ENCODE peak calls at places on chromosomes 3 and 15, in five cellular contexts. J is MM.1S, X is neuronal stem cell, B is heart left ventricle, L is HepG2. K is an unnamed sample.

GRCh38 chr15:43826029-43826507 is 734 bp upstream of the WDR76 start:
- DNase-seq in L (no peak), B (no peak), X (no peak), J (no peak), K (no peak)

GRCh38 chr3:51395493-51396213 is 4.6 kb downstream of the RBM15B start:
- DNase-seq in L (no peak), X (no peak), B (no peak), J (no peak), K (no peak)

GRCh38 chr3:112104774-112105173 is 18.6 kb downstream of the C3orf52 start:
- DNase-seq in L (no peak), J (no peak), B (no peak), X (no peak), K (no peak)

GRCh38 chr3:31531465-31531991 is 1.2 kb upstream of the STT3B start:
- DNase-seq in L (no peak), J (peak; percentile 28), B (no peak), X (no peak), K (no peak)

GRCh38 chr3:32758375-32758753 is 59.4 kb upstream of the TRIM71 start:
- DNase-seq in J (no peak), B (no peak), X (no peak), L (no peak), K (no peak)

GRCh38 chr15:101201411-101202174 is 50.3 kb downstream of the CHSY1 start:
- DNase-seq in X (peak; percentile 63), B (peak; percentile 90), J (no peak), L (no peak), K (peak; percentile 26)

GRCh38 chr3:179956416-179956830 is 80.3 kb downstream of the PEX5L start:
- DNase-seq in B (no peak), X (no peak), L (no peak), J (peak; percentile 98), K (peak; percentile 89)

GRCh38 chr3:24264748-24265158 is 229.9 kb downstream of the THRB start:
- DNase-seq in X (no peak), J (peak; percentile 43), B (no peak), L (peak; percentile 53), K (peak; percentile 13)

GRCh38 chr15:71262599-71262998 is 147.3 kb downstream of the THSD4 start:
- DNase-seq in B (no peak), L (no peak), X (no peak), J (no peak), K (no peak)

GRCh38 chr3:193879099-193879863 is 256.7 kb upstream of the HES1 start:
- DNase-seq in X (no peak), B (no peak), L (no peak), J (no peak), K (no peak)

GRCh38 chr3:160474416-160474838 is 24.8 kb upstream of the TRIM59 start:
- DNase-seq in B (no peak), L (no peak), J (no peak), X (no peak), K (no peak)

GRCh38 chr15:57922780-57923179 is 142.7 kb downstream of the ALDH1A2 start:
- DNase-seq in B (peak; percentile 82), L (no peak), J (no peak), X (no peak), K (no peak)

GRCh38 chr3:73045391-73045790 is 16.1 kb upstream of the EBLN2 start:
- DNase-seq in B (no peak), J (no peak), X (no peak), L (no peak), K (no peak)

GRCh38 chr3:185942907-185943306 is 5.1 kb upstream of the TRA2B start:
- DNase-seq in J (no peak), X (no peak), B (no peak), L (no peak), K (no peak)
- H3K4me3 ChIP-seq in J (no peak overlapping the region), X (no peak overlapping the region), B (no peak overlapping the region), L (peak overlapping the region; percentile 59), K (peak overlapping the region; percentile 50)

GRCh38 chr15:63362873-63363272 is 18.8 kb downstream of the CA12 start:
- DNase-seq in L (no peak), B (no peak), J (no peak), X (no peak), K (no peak)
- H3K27ac ChIP-seq in L (no peak overlapping the region), B (no peak overlapping the region), J (no peak overlapping the region), X (no peak overlapping the region), K (no peak overlapping the region)

DNA sequence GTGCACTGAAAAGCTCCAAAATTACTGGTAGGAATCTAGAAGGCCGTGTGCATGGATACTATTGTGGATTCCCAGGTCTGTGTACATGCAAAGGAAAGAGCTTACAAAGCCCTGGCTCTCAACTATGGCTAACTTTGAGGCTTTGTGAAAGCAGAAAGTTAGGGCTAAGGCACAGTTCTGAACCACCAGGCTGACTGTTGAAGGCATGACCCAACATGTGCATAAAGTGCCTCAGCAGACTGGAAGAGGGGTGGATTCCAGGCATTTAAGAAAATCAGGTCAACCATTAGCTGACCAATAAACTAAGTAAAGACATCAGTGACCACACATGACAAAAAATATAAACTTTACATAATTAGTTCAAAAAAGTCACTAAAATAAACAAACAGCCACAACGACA is 65.6 kb downstream of the FAIM start:
- DNase-seq in J (no peak), B (no peak), L (no peak), X (no peak), K (no peak)
- H3K4me1 ChIP-seq in J (peaks cover 7% of the 10 kb centered on the region), B (peaks cover 5% of the 10 kb centered on the region), L (peaks cover 38% of the 10 kb centered on the region), X (peaks cover 29% of the 10 kb centered on the region), K (no peaks in the 10 kb centered on the region)

DNA sequence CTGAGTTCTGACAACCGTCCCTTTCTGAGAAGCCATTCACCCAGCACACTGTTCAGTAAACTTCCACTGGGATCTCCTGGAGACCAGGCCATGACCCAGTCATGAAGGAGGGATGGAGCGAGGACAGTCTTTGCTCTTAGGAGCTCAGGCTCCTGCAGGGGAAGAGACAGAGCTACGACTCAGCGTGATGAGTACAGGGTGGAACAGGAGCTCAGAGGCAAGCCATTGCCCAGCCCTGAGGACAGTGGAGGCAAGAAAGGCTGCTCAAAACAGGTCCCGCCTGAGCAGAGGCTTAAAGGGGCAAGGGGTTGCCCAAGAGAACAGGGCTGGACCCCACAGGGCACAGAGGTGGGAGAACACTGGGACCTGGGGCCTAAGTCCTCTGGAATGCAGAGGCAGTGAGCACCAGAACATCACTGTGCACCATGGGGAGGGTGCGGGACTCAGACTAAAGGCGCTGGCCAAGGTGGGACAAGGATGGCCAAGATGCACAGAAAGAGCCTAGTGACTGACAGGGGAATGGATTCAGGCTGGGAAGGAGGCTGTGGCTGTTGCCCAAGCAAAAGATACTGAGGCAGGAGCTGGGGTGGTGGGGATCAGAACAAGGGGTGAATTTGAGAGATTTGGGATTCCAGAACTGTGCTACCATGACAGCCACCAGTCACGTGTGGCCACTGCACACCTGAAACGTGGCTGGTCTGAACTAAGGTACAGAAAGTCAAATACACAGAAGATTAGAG is 25.8 kb downstream of the TMEM43 start:
- DNase-seq in B (no peak), J (no peak), L (no peak), X (no peak), K (no peak)
- H3K4me3 ChIP-seq in B (no peak overlapping the region), J (no peak overlapping the region), L (no peak overlapping the region), X (no peak overlapping the region), K (no peak overlapping the region)

GRCh38 chr3:132622756-132623155 is 25.7 kb downstream of the ACKR4 start:
- DNase-seq in J (no peak), X (no peak), B (no peak), L (no peak), K (no peak)
- H3K27ac ChIP-seq in J (no peak overlapping the region), X (no peak overlapping the region), B (no peak overlapping the region), L (no peak overlapping the region), K (no peak overlapping the region)

GRCh38 chr15:96339662-96340347 is 9.3 kb downstream of the NR2F2 start:
- DNase-seq in X (no peak), L (no peak), B (no peak), J (no peak), K (no peak)
- H3K4me1 ChIP-seq in X (peaks cover 32% of the 10 kb centered on the region), L (peaks cover 45% of the 10 kb centered on the region), B (peaks cover 14% of the 10 kb centered on the region), J (no peaks in the 10 kb centered on the region), K (no peaks in the 10 kb centered on the region)

DNA sequence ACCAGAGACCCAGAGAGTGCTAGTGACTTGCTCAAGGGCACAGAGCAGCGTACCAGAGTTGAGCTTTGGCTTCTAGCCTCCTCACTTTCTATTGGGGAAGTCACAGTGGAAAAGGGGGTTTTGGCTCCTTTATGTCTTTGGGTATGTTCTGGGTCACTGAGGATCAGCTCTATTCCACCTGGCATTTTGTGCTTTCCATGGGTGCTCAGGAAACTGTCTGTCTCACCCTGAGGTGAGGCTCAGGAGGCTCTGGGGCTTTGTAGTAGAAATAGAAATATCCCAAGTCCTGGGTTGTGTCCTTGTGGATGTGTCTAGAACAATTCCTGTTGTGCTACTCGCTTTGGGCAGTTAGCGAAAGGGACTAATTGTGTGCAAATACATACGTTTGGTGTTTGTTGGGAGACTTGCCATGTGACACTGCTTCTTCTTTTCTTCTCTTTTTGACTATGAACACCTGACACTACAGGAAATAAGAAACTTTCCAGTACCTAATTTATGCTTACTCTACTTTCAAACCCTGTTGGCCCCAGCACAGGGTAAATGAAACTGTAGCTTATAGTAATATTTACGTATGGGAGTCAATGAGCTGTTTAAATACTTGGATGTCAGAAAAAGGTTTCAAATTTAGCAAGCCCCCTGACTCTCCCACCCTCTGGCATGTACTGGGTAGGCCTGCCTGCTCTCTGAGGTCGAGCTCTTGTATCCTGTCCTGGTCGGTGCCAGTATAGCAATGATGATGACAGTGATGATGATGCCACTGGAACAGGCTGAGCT is 35.6 kb downstream of the SMAD3 start:
- DNase-seq in X (no peak), J (peak; percentile 84), B (no peak), L (no peak), K (no peak)
- H3K4me3 ChIP-seq in X (no peak overlapping the region), J (peak overlapping the region; percentile 54), B (no peak overlapping the region), L (no peak overlapping the region), K (no peak overlapping the region)

K was measured in DND-41.